ENCODE peak calls at places on chromosome 22, in five cellular contexts. M, Q, H, P and X are unnamed samples.

GRCh38 chr22:24178502-24179440 is 2.5 kb upstream of the SUSD2 start:
- DNase-seq in M (no peak), Q (no peak), H (no peak), P (no peak), X (no peak)

GRCh38 chr22:24834845-24835570 is 29.0 kb downstream of the SGSM1 start:
- DNase-seq in M (no peak), Q (peak), H (no peak), P (no peak), X (no peak)

GRCh38 chr22:45425101-45425500 is 11.6 kb downstream of the RIBC2 start:
- DNase-seq in M (no peak), Q (peak), H (no peak), P (no peak), X (no peak)

GRCh38 chr22:23684051-23684450 is 6.8 kb upstream of the RGL4 start:
- DNase-seq in M (no peak), Q (no peak), H (no peak), P (no peak), X (no peak)

GRCh38 chr22:32796865-32797573 is 4.5 kb upstream of the TIMP3 start:
- DNase-seq in M (peak), Q (peak), H (peak), P (peak), X (no peak)

GRCh38 chr22:28027453-28028448 is 108.7 kb upstream of the PITPNB start:
- DNase-seq in M (no peak), Q (peak), H (peak), P (no peak), X (no peak)

GRCh38 chr22:29817724-29818123 is 20.4 kb downstream of the ASCC2 start:
- DNase-seq in M (no peak), Q (no peak), H (no peak), P (no peak), X (no peak)

GRCh38 chr22:27578937-27579617 is 222.5 kb downstream of the MN1 start:
- DNase-seq in M (no peak), Q (peak), H (no peak), P (no peak), X (no peak)

GRCh38 chr22:47369431-47370015 is 607.1 kb downstream of the TBC1D22A start:
- DNase-seq in M (no peak), Q (no peak), H (no peak), P (no peak), X (no peak)

GRCh38 chr22:45421349-45422057 is 8.0 kb downstream of the RIBC2 start:
- DNase-seq in M (no peak), Q (no peak), H (no peak), P (no peak), X (no peak)

GRCh38 chr22:35337932-35338331 is 38.2 kb downstream of the TOM1 start:
- DNase-seq in M (no peak), Q (no peak), H (no peak), P (no peak), X (no peak)

GRCh38 chr22:23183107-23183698 is 2.9 kb downstream of the BCR start:
- DNase-seq in M (no peak), Q (no peak), H (peak), P (peak), X (no peak)

GRCh38 chr22:36037102-36037758 is 8.6 kb upstream of the RBFOX2 start:
- DNase-seq in M (no peak), Q (no peak), H (no peak), P (no peak), X (no peak)

GRCh38 chr22:22129387-22129786 is 115.2 kb upstream of the VPREB1 start:
- DNase-seq in M (no peak), Q (no peak), H (no peak), P (no peak), X (no peak)

GRCh38 chr22:34841321-34841901 is 224.5 kb upstream of the ISX start:
- DNase-seq in M (no peak), Q (no peak), H (no peak), P (no peak), X (no peak)

GRCh38 chr22:48724899-48725298 is 1102.8 kb downstream of the BRD1 start:
- DNase-seq in M (no peak), Q (peak), H (no peak), P (no peak), X (no peak)

GRCh38 chr22:41983516-41983915 is 14.3 kb downstream of the SEPTIN3 start:
- DNase-seq in M (no peak), Q (no peak), H (no peak), P (no peak), X (peak)

GRCh38 chr22:35306350-35306967 is 6.8 kb downstream of the TOM1 start:
- DNase-seq in M (no peak), Q (no peak), H (no peak), P (no peak), X (no peak)

GRCh38 chr22:36563898-36564297 is 34.9 kb upstream of the EIF3D start:
- DNase-seq in M (no peak), Q (no peak), H (no peak), P (no peak), X (no peak)

DNA sequence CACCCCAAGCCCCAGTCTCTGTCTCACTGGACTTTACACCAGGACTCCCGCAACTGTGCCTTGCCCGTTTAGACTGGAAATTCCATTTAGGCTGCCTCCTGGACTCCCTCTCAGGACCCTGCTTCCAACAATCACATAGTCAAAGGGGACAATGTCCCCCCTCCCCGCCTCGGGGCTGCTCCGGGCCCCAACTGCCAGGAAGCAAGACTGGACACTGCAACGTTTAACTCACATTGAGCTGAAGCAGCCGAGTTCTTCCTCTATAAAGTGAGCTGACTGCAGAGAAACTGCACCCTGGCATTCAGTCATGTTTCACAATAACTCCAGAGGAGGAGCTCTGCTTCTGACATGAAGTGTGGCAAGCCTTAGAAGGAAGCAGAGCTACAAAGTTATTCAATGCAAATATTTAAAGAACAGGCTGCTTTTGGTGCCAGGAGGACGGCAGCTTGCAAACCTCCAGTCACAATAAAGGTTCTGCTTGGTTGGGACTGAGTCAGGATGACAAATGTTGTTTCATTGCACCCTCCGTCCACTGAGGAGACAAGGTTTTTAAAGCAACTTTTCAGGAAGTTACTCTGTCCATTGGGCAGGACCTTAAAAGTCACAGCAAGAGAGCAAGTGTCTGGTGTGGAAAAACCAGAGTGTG is 19.9 kb downstream of the PACSIN2 start:
- DNase-seq in M (no peak), Q (no peak), H (peak), P (peak), X (peak)
- TF ChIP-seq POLR2AphosphoS5 in M (no peak), Q (peak), H (peak), P (peak), X (no peak)

GRCh38 chr22:40323681-40324083 is 22.6 kb upstream of the ADSL start:
- DNase-seq in M (no peak), Q (no peak), H (no peak), P (no peak), X (no peak)
- TF ChIP-seq POLR2AphosphoS5 in M (no peak), Q (no peak), H (no peak), P (no peak), X (no peak)

GRCh38 chr22:31291716-31292644 is at the start of gene PIK3IP1:
- DNase-seq in M (peak), Q (peak), H (peak), P (peak), X (peak)
- TF ChIP-seq POLR2AphosphoS5 in M (no peak), Q (peak), H (peak), P (peak), X (no peak)

DNA sequence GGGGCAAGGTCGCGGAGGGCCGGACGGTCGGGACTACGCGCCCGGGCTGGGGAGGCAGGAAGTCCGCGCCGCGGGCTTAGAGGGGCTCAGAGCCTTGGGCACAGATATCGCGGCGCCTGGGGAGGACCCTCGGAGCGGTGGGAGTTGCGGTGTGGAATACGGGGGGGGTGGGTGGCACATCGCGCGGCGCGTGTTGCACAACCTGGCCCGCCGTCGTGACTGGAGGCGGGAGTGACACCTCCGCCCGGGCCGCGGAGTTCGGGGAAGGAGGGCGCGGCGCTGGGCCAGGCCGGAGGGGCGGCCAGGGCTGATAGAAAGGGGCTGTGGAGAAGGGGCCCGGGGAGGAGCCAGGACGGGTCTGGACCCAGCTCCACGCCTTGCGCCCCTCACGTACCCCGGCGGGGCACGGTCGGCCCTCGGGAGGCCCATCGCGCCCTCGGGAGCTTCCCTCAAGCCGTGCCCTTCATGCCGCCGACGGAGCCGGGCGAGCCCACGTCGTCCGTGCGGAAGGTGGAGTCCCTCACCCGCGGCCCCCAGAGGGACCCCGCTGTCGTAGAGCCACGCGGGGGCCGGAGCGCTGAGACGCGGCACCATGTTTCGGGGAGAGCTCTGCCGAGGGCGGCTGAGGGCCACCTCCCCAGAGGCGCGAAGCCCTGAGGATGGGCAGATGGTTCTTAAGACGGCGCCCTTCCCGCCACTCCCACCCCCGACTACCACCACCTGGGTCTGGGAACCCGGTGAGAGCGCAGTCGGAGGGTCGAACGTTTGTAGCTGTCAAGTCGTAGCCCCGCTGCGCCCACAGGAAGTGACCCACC is 684 bp downstream of the IL17RA start:
- DNase-seq in M (no peak), Q (no peak), H (no peak), P (peak), X (no peak)
- TF ChIP-seq POLR2AphosphoS5 in M (no peak), Q (no peak), H (no peak), P (no peak), X (no peak)

DNA sequence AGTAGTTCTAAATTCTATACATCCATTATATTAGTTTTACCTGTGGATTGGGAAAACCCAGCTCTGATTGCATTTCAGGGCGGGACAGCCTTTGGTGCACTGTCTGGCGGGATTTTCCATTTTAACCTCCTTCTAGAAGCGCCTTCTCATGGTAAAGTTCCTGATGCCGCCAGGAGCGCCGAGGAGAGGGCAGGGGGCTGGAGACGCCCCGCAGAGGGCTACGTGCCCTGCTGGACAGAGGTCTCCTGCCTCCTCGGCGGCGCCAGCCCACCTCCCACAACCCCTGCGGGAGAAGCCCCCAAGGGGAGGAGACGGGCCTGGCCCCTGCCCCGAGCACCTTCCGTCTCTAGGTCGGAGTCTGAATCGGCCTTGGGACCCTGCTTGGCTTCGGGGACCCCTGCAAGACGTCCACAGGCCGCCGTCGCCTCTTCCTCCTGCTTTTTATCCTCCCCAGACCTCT is 1.2 kb upstream of the P2RX6 start:
- DNase-seq in M (no peak), Q (no peak), H (no peak), P (no peak), X (no peak)
- TF ChIP-seq POLR2AphosphoS5 in M (no peak), Q (no peak), H (no peak), P (no peak), X (peak)

DNA sequence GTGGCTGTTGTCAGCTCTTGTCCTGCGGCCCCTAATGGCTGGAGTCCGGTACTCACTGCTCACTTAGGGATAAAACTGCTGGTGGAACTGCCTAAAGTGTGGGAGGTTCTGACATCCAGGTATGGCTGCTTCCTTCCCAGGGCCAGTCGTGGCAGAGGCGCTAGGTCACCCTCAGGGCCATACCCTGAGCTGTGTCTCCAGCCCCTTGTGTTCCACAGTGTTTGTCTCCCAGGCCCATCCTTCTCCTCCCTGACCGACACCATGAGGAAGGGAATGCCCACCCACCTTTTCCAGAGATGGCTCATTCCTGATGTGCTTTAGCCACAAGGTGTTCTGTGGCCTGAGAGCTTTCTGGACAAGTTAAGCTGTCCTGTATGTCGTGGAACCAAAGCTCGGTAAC is 12.4 kb upstream of the ACR start:
- DNase-seq in M (no peak), Q (no peak), H (no peak), P (no peak), X (no peak)
- TF ChIP-seq POLR2AphosphoS5 in M (no peak), Q (no peak), H (no peak), P (no peak), X (no peak)

GRCh38 chr22:19959043-19959586 is 17.5 kb upstream of the TXNRD2 start:
- DNase-seq in M (peak), Q (peak), H (peak), P (peak), X (no peak)
- TF ChIP-seq POLR2AphosphoS5 in M (no peak), Q (peak), H (peak), P (no peak), X (peak)

GRCh38 chr22:37739611-37740049 is 42.8 kb downstream of the TRIOBP start:
- DNase-seq in M (no peak), Q (peak), H (no peak), P (no peak), X (no peak)
- TF ChIP-seq POLR2AphosphoS5 in M (no peak), Q (no peak), H (no peak), P (no peak), X (no peak)